ENCODE peak calls at places on chromosomes 12 and 14, in seven cellular contexts. S is A549, L is IMR-90, V is HCT116, A is gastrocnemius medialis, J is NB4, Q is upper lobe of left lung. K is an unnamed sample.

GRCh38 chr12:22271036-22271435 is 63.5 kb downstream of the ST8SIA1 start:
- DNase-seq in S (peak), L (peak), V (no peak), A (no peak), J (no peak), Q (no peak), K (no peak)

GRCh38 chr14:24307575-24308341 is at the start of gene CIDEB:
- DNase-seq in S (peak), L (peak), V (no peak), A (no peak), J (peak), Q (no peak), K (peak)

GRCh38 chr14:101810897-101811620 is 49.5 kb downstream of the PPP2R5C start:
- DNase-seq in S (no peak), L (peak), V (no peak), A (no peak), J (no peak), Q (no peak), K (no peak)

GRCh38 chr12:98751580-98752115 is 106.6 kb downstream of the APAF1 start:
- DNase-seq in S (no peak), L (no peak), V (no peak), A (no peak), J (no peak), Q (no peak), K (no peak)

GRCh38 chr12:90299121-90299520 is 590.5 kb upstream of the ATP2B1 start:
- DNase-seq in S (no peak), L (no peak), V (no peak), A (no peak), J (peak), Q (no peak), K (no peak)

GRCh38 chr14:101109981-101110728 is 206.6 kb upstream of the RTL1 start:
- DNase-seq in S (no peak), L (no peak), V (no peak), A (no peak), J (no peak), Q (no peak), K (no peak)

GRCh38 chr12:18171571-18171970 is 81.6 kb upstream of the RERGL start:
- DNase-seq in S (no peak), L (no peak), V (no peak), A (no peak), J (no peak), Q (no peak), K (no peak)

GRCh38 chr12:56020437-56021189 is at the start of gene IKZF4:
- DNase-seq in S (no peak), L (peak), V (no peak), A (no peak), J (peak), Q (peak), K (no peak)

GRCh38 chr14:32006267-32007110 is 70.6 kb upstream of the ARHGAP5 start:
- DNase-seq in S (peak), L (peak), V (no peak), A (no peak), J (no peak), Q (no peak), K (no peak)

GRCh38 chr12:75953312-75953906 is 78.2 kb downstream of the PHLDA1 start:
- DNase-seq in S (peak), L (peak), V (no peak), A (no peak), J (no peak), Q (no peak), K (no peak)

GRCh38 chr12:118332511-118332910 is 40.2 kb downstream of the TAOK3 start:
- DNase-seq in S (no peak), L (peak), V (no peak), A (no peak), J (peak), Q (no peak), K (no peak)

GRCh38 chr12:4780624-4781023 is 60.4 kb downstream of the GALNT8 start:
- DNase-seq in S (no peak), L (no peak), V (no peak), A (no peak), J (no peak), Q (no peak), K (no peak)

GRCh38 chr14:89681086-89682018 is 264.3 kb upstream of the FOXN3 start:
- DNase-seq in S (no peak), L (no peak), V (no peak), A (no peak), J (no peak), Q (no peak), K (no peak)

GRCh38 chr14:104116544-104117340 is 21.6 kb upstream of the KIF26A start:
- DNase-seq in S (no peak), L (no peak), V (peak), A (no peak), J (no peak), Q (peak), K (no peak)

GRCh38 chr12:112543666-112544185 is 125.0 kb downstream of the PTPN11 start:
- DNase-seq in S (no peak), L (no peak), V (no peak), A (no peak), J (no peak), Q (no peak), K (no peak)

GRCh38 chr12:2805146-2805525 is 7.3 kb upstream of the ITFG2 start:
- DNase-seq in S (no peak), L (peak), V (no peak), A (no peak), J (no peak), Q (no peak), K (no peak)

GRCh38 chr14:97781961-97782360 is 984.8 kb downstream of the VRK1 start:
- DNase-seq in S (no peak), L (no peak), V (no peak), A (no peak), J (no peak), Q (no peak), K (no peak)

GRCh38 chr12:113040722-113041168 is 15.8 kb upstream of the DTX1 start:
- DNase-seq in S (peak), L (peak), V (peak), A (peak), J (peak), Q (no peak), K (no peak)

GRCh38 chr12:67068773-67069450 is 200.2 kb upstream of the CAND1 start:
- DNase-seq in S (peak), L (peak), V (no peak), A (no peak), J (peak), Q (peak), K (peak)

GRCh38 chr12:25806271-25806670 is 152.2 kb upstream of the RASSF8 start:
- DNase-seq in S (no peak), L (peak), V (no peak), A (no peak), J (peak), Q (no peak), K (no peak)

GRCh38 chr12:91732086-91732485 is 413.6 kb downstream of the BTG1 start:
- DNase-seq in S (no peak), L (peak), V (peak), A (no peak), J (no peak), Q (no peak), K (no peak)

GRCh38 chr12:105698047-105698446 is 367.6 kb downstream of the C12orf75 start:
- DNase-seq in S (no peak), L (no peak), V (no peak), A (no peak), J (peak), Q (no peak), K (no peak)

GRCh38 chr12:112939761-112940357 is 1.6 kb downstream of the OAS3 start:
- DNase-seq in S (no peak), L (no peak), V (no peak), A (no peak), J (peak), Q (no peak), K (peak)

GRCh38 chr14:56154321-56154720 is 36.1 kb downstream of the PELI2 start:
- DNase-seq in S (no peak), L (no peak), V (no peak), A (no peak), J (no peak), Q (no peak), K (no peak)

GRCh38 chr14:56161658-56162057 is 43.4 kb downstream of the PELI2 start:
- DNase-seq in S (no peak), L (no peak), V (no peak), A (no peak), J (no peak), Q (no peak), K (no peak)

GRCh38 chr14:56159066-56159465 is 40.9 kb downstream of the PELI2 start:
- DNase-seq in S (no peak), L (no peak), V (no peak), A (no peak), J (no peak), Q (no peak), K (no peak)

GRCh38 chr14:56156096-56156495 is 37.9 kb downstream of the PELI2 start:
- DNase-seq in S (no peak), L (peak), V (no peak), A (no peak), J (no peak), Q (no peak), K (no peak)

GRCh38 chr14:56160058-56160457 is 41.8 kb downstream of the PELI2 start:
- DNase-seq in S (no peak), L (no peak), V (no peak), A (no peak), J (no peak), Q (no peak), K (no peak)
- TF ChIP-seq POLR2A in S (no peak), L (no peak), V (no peak), A (no peak), J (no peak), Q (no peak), K (no peak)

GRCh38 chr14:77097689-77098469 is at the start of gene CIPC:
- DNase-seq in S (peak), L (peak), V (peak), A (peak), J (peak), Q (peak), K (peak)
- TF ChIP-seq POLR2A in S (peak), L (peak), V (peak), A (peak), J (peak), Q (peak), K (peak)

DNA sequence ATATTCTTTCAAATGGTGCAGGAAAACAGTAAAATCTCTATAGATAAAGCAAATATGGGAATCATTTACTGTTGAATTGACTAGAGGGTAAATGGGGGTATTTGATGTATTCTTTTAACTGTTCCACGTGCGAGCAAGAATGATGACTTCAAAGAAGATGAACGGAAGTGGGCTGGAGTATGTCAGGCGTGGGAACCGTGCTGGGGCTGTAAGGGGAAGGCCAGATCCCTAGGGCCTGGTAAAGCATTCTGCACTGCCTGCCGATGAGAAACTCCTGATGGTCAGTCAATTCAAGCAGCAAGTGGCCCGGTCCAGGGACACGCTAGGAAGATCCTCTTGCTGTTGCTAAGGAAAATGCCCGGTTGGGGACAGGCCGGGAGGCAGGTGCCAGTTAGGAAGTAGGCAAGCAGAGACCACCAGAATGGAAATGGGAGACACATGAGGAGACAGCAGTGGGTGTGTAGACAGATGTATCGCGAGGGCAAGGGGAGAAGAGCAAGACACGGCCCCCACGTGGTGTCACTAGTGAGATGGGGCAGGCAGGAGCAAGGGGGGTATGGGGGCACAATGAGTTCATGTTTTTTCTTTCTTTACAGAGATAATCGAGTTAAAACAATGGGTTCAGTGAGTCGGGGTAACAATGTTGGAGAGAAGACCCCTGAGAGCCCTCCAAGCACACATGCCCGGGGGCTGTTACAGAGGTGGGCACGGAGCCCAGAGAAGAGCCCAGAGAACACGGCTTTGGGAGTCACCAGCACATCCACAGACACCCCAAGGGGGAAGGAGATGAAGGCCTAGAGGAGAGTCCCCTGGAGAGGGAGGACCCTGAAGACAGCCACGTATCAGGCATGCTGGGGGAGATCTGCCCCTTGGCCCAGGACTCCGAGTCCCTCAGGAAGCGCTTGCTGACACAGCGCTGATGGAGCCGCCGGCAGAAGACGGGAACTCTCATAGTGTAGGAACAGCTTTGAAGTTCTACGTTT is 37.2 kb downstream of the FBXO21 start:
- DNase-seq in S (no peak), L (no peak), V (no peak), A (no peak), J (peak), Q (no peak), K (no peak)
- TF ChIP-seq POLR2A in S (no peak), L (no peak), V (no peak), A (no peak), J (no peak), Q (no peak), K (no peak)

DNA sequence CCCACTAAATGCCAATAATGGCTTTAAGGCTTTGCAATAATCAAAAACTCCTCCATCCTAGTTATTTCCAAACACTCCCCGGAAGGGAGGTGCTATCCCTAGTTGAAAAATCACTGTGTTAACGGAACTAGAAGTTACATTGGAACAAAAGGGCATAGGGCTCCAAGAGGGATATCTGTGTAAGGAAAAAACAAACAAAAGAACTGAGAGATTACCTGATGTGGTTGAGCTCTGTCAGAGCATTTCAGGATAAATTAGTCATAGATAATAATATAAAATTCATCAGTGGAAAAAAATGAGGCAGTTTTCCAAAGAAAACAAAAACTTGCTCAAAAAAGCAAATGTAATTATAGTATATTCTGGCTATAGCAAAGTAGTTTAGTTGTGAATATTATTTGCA is 27.4 kb upstream of the PAPLN start:
- DNase-seq in S (no peak), L (peak), V (no peak), A (no peak), J (no peak), Q (no peak), K (no peak)
- TF ChIP-seq POLR2A in S (no peak), L (no peak), V (no peak), A (no peak), J (no peak), Q (no peak), K (no peak)

GRCh38 chr14:20328705-20329104 is 4.4 kb downstream of the CCNB1IP1 start:
- DNase-seq in S (no peak), L (no peak), V (no peak), A (no peak), J (no peak), Q (no peak), K (no peak)
- TF ChIP-seq POLR2A in S (no peak), L (no peak), V (no peak), A (no peak), J (no peak), Q (no peak), K (no peak)

DNA sequence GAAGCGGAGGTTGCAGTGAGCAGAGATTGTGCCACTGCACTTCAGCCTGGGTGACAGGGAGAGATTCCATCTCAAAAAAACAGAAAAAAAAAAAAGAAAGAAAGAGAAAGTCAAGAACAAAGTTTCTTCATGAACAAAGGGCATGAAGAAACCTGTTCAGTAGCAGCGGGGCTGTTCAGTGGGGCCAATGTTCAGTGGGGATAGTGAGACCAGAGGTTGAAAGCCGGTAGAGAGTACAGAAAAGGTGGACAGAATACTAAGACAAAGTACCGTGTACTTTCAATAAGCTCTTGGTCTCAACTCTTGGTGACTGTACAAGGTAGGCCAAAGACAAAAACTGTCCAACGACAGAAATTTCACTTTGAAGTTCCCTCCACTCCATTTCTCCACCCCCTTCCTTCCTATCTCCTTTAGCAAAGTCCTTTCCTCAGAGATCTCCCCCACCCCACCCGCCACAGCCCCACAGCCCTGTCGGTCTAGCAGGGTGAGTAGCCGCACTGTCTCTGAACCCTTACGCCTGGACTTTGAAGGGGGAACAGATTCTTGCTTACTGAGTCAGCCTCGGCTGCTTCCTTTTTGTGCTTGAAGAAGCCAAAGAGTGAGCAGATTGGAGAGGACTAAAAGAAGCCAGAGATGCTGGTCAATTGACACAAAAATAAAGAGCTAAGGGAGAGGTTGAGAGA is 44.3 kb upstream of the FOS start:
- DNase-seq in S (peak), L (peak), V (peak), A (no peak), J (no peak), Q (no peak), K (no peak)
- TF ChIP-seq POLR2A in S (no peak), L (no peak), V (no peak), A (no peak), J (no peak), Q (no peak), K (no peak)

GRCh38 chr14:93958567-93959238 is 17.7 kb downstream of the ASB2 start:
- DNase-seq in S (no peak), L (no peak), V (no peak), A (no peak), J (no peak), Q (no peak), K (no peak)

GRCh38 chr14:93960108-93960475 is 16.3 kb downstream of the ASB2 start:
- DNase-seq in S (no peak), L (peak), V (no peak), A (no peak), J (no peak), Q (no peak), K (no peak)

GRCh38 chr14:93957751-93958566 is 18.4 kb downstream of the ASB2 start:
- DNase-seq in S (no peak), L (no peak), V (no peak), A (no peak), J (peak), Q (no peak), K (no peak)

GRCh38 chr14:93960774-93961438 is 15.5 kb downstream of the ASB2 start:
- DNase-seq in S (no peak), L (no peak), V (no peak), A (no peak), J (no peak), Q (no peak), K (no peak)

DNA sequence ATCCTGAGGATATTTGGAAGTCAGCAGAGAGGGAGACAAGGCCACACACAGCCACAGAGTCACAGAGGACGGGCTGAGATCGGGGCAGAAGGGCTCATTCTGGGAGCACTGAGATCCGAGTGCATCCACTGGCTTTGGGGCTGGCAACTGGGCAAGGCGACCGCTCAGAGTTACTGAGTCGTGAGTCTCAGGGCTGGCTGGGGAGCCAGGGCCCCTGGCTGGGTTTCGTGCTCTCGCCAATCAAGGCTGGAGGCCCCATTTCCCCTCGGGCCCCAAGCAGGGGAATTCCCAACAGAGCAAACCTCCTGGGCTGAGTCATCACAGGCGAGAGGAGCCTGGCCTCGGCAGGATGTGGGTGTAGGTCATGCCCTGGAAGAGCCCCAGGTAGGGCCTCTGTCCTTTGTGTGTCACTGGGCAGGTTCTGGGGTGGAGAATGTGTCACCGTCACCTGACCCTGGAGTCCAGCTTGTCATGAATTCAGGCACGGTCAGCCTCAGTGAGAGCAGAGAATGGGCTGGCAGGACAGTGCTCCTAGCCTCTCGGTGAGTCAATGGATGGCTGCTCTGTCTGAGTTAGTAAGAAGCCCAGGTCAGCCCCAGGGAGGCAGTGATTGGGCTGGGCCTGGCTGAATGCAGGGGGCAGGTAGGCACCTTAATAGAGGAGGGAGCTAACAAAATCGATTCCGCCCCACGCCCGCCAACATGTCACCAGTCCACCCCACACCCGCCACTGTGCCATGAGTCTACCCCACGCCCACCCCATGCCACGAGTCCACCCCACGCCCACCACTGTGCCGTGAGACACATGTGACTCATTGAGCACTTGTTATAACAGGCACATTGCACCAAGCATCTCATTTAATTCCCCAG is 16.9 kb downstream of the ASB2 start:
- DNase-seq in S (peak), L (peak), V (peak), A (peak), J (peak), Q (no peak), K (peak)
- TF ChIP-seq POLR2A in S (no peak), L (peak), V (no peak), A (peak), J (no peak), Q (no peak), K (peak)